ENCODE peak calls at places on chromosomes 3 and 15, in ten cellular contexts. Z is body of pancreas, D is HL-60, J is Caco-2, H is uterus, L is lower lobe of right lung, V is left ventricle myocardium inferior, S is cardiac fibroblast, Y is A549, P is ovary. W is an unnamed sample.

GRCh38 chr3:101780661-101781060 is 1.6 kb downstream of the NXPE3 start:
- DNase-seq in Z (no peak), D (no peak), J (peak; percentile 4), H (peak; percentile 36), L (no peak), V (no peak), S (peak; percentile 80), Y (peak; percentile 53), P (peak; percentile 25), W (peak; percentile 22)

GRCh38 chr3:142962520-142963265 is 781 bp downstream of the PAQR9 start:
- DNase-seq in Z (no peak), D (no peak), J (no peak), H (no peak), L (no peak), V (no peak), S (no peak), Y (no peak), P (no peak), W (no peak)

GRCh38 chr3:151100076-151100475 is 14.6 kb downstream of the MED12L start:
- DNase-seq in Z (no peak), D (no peak), J (no peak), H (no peak), L (no peak), V (no peak), S (no peak), Y (no peak), P (no peak), W (no peak)

GRCh38 chr15:24917431-24917830 is 37.4 kb upstream of the SNRPN start:
- DNase-seq in Z (no peak), D (no peak), J (no peak), H (no peak), L (no peak), V (no peak), S (no peak), Y (no peak), P (no peak), W (no peak)

GRCh38 chr3:8020459-8020858 is 481.2 kb upstream of the LMCD1 start:
- DNase-seq in Z (no peak), D (no peak), J (no peak), H (no peak), L (no peak), V (no peak), S (no peak), Y (no peak), P (no peak), W (no peak)

GRCh38 chr15:101022876-101023275 is 103.7 kb downstream of the LRRK1 start:
- DNase-seq in Z (no peak), D (no peak), J (no peak), H (peak; percentile 6), L (no peak), V (no peak), S (no peak), Y (no peak), P (no peak), W (no peak)

GRCh38 chr3:114060906-114061655 is 4.5 kb downstream of the QTRT2 start:
- DNase-seq in Z (no peak), D (no peak), J (no peak), H (no peak), L (no peak), V (no peak), S (no peak), Y (no peak), P (no peak), W (no peak)

GRCh38 chr15:29676961-29677402 is 145.3 kb downstream of the TJP1 start:
- DNase-seq in Z (no peak), D (no peak), J (no peak), H (no peak), L (no peak), V (no peak), S (peak; percentile 58), Y (no peak), P (no peak), W (no peak)

GRCh38 chr3:100225193-100225592 is 35.6 kb upstream of the TBC1D23 start:
- DNase-seq in Z (no peak), D (no peak), J (no peak), H (no peak), L (no peak), V (no peak), S (no peak), Y (no peak), P (no peak), W (no peak)

GRCh38 chr3:137121704-137122314 is 164.0 kb downstream of the IL20RB start:
- DNase-seq in Z (peak; percentile 31), D (no peak), J (peak; percentile 38), H (no peak), L (no peak), V (no peak), S (peak; percentile 50), Y (no peak), P (no peak), W (peak; percentile 4)

GRCh38 chr3:60076307-60076706 is 1026.5 kb upstream of the CFAP20DC start:
- DNase-seq in Z (no peak), D (no peak), J (no peak), H (no peak), L (no peak), V (no peak), S (no peak), Y (no peak), P (no peak), W (no peak)

GRCh38 chr15:96355561-96356129 is 25.1 kb downstream of the NR2F2 start:
- DNase-seq in Z (no peak), D (no peak), J (no peak), H (no peak), L (no peak), V (no peak), S (no peak), Y (no peak), P (no peak), W (no peak)

GRCh38 chr15:38894260-38894948 is 329.8 kb upstream of the RASGRP1 start:
- DNase-seq in Z (no peak), D (no peak), J (no peak), H (no peak), L (no peak), V (no peak), S (peak; percentile 89), Y (peak; percentile 19), P (no peak), W (peak; percentile 31)

DNA sequence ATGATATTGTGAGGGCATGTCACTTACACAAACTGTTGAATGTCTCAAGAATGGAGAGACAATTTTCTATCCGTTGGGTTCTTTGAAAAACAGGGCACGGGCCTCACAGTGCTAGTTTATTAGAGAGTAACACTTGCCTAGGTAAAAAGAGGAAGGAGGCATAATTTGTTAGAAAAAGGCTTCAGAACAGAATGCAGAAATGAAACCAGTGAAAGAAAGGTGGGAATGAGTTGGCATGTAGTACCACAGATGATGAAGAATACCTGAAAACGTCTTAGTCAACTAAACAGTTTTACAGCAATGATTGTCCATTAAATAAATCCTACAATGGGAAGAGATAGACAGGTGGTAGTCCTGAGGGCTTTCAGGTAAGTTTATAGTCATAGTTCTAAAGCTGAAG is 1399.7 kb upstream of the CADM2 start:
- DNase-seq in Z (no peak), D (no peak), J (no peak), H (no peak), L (no peak), V (no peak), S (no peak), Y (no peak), P (no peak), W (no peak)
- TF ChIP-seq CTCF in Z (no peak), D (no peak), J (no peak), H (no peak), L (no peak), V (no peak), S (no peak), Y (no peak), P (no peak), W (no peak)

GRCh38 chr15:31367021-31367729 is 40.5 kb downstream of the KLF13 start:
- DNase-seq in Z (no peak), D (no peak), J (no peak), H (no peak), L (peak; percentile 61), V (peak; percentile 32), S (no peak), Y (no peak), P (no peak), W (no peak)
- H3K4me3 ChIP-seq in Z (no peak overlapping the region), D (no peak overlapping the region), J (no peak overlapping the region), H (no peak overlapping the region), L (peak overlapping the region; percentile 39), V (peak overlapping the region; percentile 62), S (no peak overlapping the region), Y (no peak overlapping the region), P (no peak overlapping the region), W (no peak overlapping the region)

GRCh38 chr3:160449660-160450598 is at the start of gene TRIM59:
- DNase-seq in Z (peak; percentile 96), D (peak; percentile 88), J (peak; percentile 76), H (peak; percentile 85), L (peak; percentile 97), V (peak; percentile 75), S (peak; percentile 98), Y (peak; percentile 99), P (peak; percentile 81), W (peak; percentile 95)
- TF ChIP-seq CTCF in Z (peak; percentile 7), D (no peak), J (no peak), H (no peak), L (no peak), V (no peak), S (no peak), Y (peak; percentile 8), P (no peak), W (peak; percentile 3)

GRCh38 chr3:37453393-37454391 is 279.3 kb upstream of the LRRFIP2 start:
- DNase-seq in Z (peak; percentile 64), D (no peak), J (peak; percentile 67), H (peak; percentile 42), L (peak; percentile 65), V (peak; percentile 81), S (peak; percentile 31), Y (no peak), P (peak; percentile 37), W (no peak)
- H3K4me3 ChIP-seq in Z (no peak overlapping the region), D (peak overlapping the region; percentile 19), J (peak overlapping the region; percentile 52), H (peak overlapping the region; percentile 58), L (peak overlapping the region; percentile 71), V (peak overlapping the region; percentile 89), S (no peak overlapping the region), Y (no peak overlapping the region), P (peak overlapping the region; percentile 50), W (no peak overlapping the region)

GRCh38 chr15:85592148-85592547 is 202.6 kb downstream of the KLHL25 start:
- DNase-seq in Z (no peak), D (no peak), J (no peak), H (no peak), L (no peak), V (no peak), S (peak; percentile 89), Y (no peak), P (no peak), W (peak; percentile 35)
- TF ChIP-seq CTCF in Z (peak; percentile 16), D (no peak), J (no peak), H (peak; percentile 51), L (no peak), V (peak; percentile 41), S (peak; percentile 29), Y (peak; percentile 54), P (peak; percentile 7), W (peak; percentile 45)

GRCh38 chr15:85749261-85750151 is 45.2 kb downstream of the KLHL25 start:
- DNase-seq in Z (no peak), D (no peak), J (no peak), H (peak; percentile 59), L (no peak), V (peak; percentile 64), S (peak; percentile 58), Y (no peak), P (no peak), W (no peak)
- H3K4me3 ChIP-seq in Z (no peak overlapping the region), D (no peak overlapping the region), J (no peak overlapping the region), H (peak overlapping the region; percentile 16), L (no peak overlapping the region), V (peak overlapping the region; percentile 45), S (no peak overlapping the region), Y (no peak overlapping the region), P (peak overlapping the region; percentile 5), W (no peak overlapping the region)

GRCh38 chr3:11509175-11510000 is 134.3 kb downstream of the VGLL4 start:
- DNase-seq in Z (peak; percentile 88), D (no peak), J (no peak), H (peak; percentile 87), L (peak; percentile 67), V (peak; percentile 70), S (peak; percentile 95), Y (no peak), P (peak; percentile 85), W (peak; percentile 90)
- TF ChIP-seq CTCF in Z (peak; percentile 33), D (no peak), J (no peak), H (no peak), L (peak; percentile 14), V (peak; percentile 44), S (peak; percentile 15), Y (no peak), P (no peak), W (peak; percentile 14)

W was measured in retinal pigment epithelial cell.